ENCODE peak calls at places on chromosome 5, in five cellular contexts. One of them, this sample, is unnamed.

GRCh38 chr5:13957032-13957645 is 12.7 kb upstream of the DNAH5 start:
- DNase-seq in cardiac muscle cell: peak
- DNase-seq in A549: peak
- DNase-seq in spleen: no peak
- DNase-seq in GM23338: peak
- DNase-seq in this sample: peak

GRCh38 chr5:107389769-107390168 is 281.0 kb downstream of the EFNA5 start:
- DNase-seq in cardiac muscle cell: no peak
- DNase-seq in A549: no peak
- DNase-seq in spleen: no peak
- DNase-seq in GM23338: no peak
- DNase-seq in this sample: no peak

GRCh38 chr5:33088176-33088575 is 352.6 kb upstream of the TARS1 start:
- DNase-seq in cardiac muscle cell: no peak
- DNase-seq in A549: no peak
- DNase-seq in spleen: no peak
- DNase-seq in GM23338: no peak
- DNase-seq in this sample: no peak

GRCh38 chr5:5784114-5784513 is 361.6 kb downstream of the ICE1 start:
- DNase-seq in cardiac muscle cell: no peak
- DNase-seq in A549: no peak
- DNase-seq in spleen: no peak
- DNase-seq in GM23338: no peak
- DNase-seq in this sample: no peak

GRCh38 chr5:165334186-165334585 is 1828.8 kb downstream of the MAT2B start:
- DNase-seq in cardiac muscle cell: no peak
- DNase-seq in A549: no peak
- DNase-seq in spleen: no peak
- DNase-seq in GM23338: no peak
- DNase-seq in this sample: no peak

GRCh38 chr5:73654861-73655318 is 28.9 kb downstream of the ARHGEF28 start:
- DNase-seq in cardiac muscle cell: no peak
- DNase-seq in A549: no peak
- DNase-seq in spleen: no peak
- DNase-seq in GM23338: no peak
- DNase-seq in this sample: no peak

GRCh38 chr5:76403963-76404693 is 1.0 kb downstream of the IQGAP2 start:
- DNase-seq in cardiac muscle cell: peak
- DNase-seq in A549: peak
- DNase-seq in spleen: peak
- DNase-seq in GM23338: peak
- DNase-seq in this sample: no peak

GRCh38 chr5:8613078-8613685 is 744.2 kb downstream of the MTRR start:
- DNase-seq in cardiac muscle cell: no peak
- DNase-seq in A549: no peak
- DNase-seq in spleen: no peak
- DNase-seq in GM23338: no peak
- DNase-seq in this sample: no peak

GRCh38 chr5:145775893-145776444 is 59.2 kb downstream of the PRELID2 start:
- DNase-seq in cardiac muscle cell: no peak
- DNase-seq in A549: peak
- DNase-seq in spleen: no peak
- DNase-seq in GM23338: no peak
- DNase-seq in this sample: peak

GRCh38 chr5:106331415-106331814 is 1339.3 kb downstream of the EFNA5 start:
- DNase-seq in cardiac muscle cell: no peak
- DNase-seq in A549: no peak
- DNase-seq in spleen: no peak
- DNase-seq in GM23338: no peak
- DNase-seq in this sample: peak

GRCh38 chr5:115773010-115773580 is 43.4 kb downstream of the CDO1 start:
- DNase-seq in cardiac muscle cell: no peak
- DNase-seq in A549: no peak
- DNase-seq in spleen: no peak
- DNase-seq in GM23338: peak
- DNase-seq in this sample: no peak

GRCh38 chr5:168877132-168877895 is 298.1 kb upstream of the PANK3 start:
- DNase-seq in cardiac muscle cell: no peak
- DNase-seq in A549: no peak
- DNase-seq in spleen: no peak
- DNase-seq in GM23338: no peak
- DNase-seq in this sample: no peak

GRCh38 chr5:104456122-104456521 is 893.5 kb upstream of the NUDT12 start:
- DNase-seq in cardiac muscle cell: no peak
- DNase-seq in A549: no peak
- DNase-seq in spleen: no peak
- DNase-seq in GM23338: no peak
- DNase-seq in this sample: no peak

GRCh38 chr5:98631311-98632054 is 142.0 kb upstream of the RGMB start:
- DNase-seq in cardiac muscle cell: no peak
- DNase-seq in A549: no peak
- DNase-seq in spleen: no peak
- DNase-seq in GM23338: no peak
- DNase-seq in this sample: peak

GRCh38 chr5:41637424-41637823 is 127.0 kb upstream of the PLCXD3 start:
- DNase-seq in cardiac muscle cell: no peak
- DNase-seq in A549: no peak
- DNase-seq in spleen: peak
- DNase-seq in GM23338: peak
- DNase-seq in this sample: no peak

GRCh38 chr5:114419941-114420340 is 58.1 kb downstream of the KCNN2 start:
- DNase-seq in cardiac muscle cell: no peak
- DNase-seq in A549: no peak
- DNase-seq in spleen: no peak
- DNase-seq in GM23338: no peak
- DNase-seq in this sample: peak

GRCh38 chr5:17050236-17050635 is 114.1 kb upstream of the MYO10 start:
- DNase-seq in cardiac muscle cell: no peak
- DNase-seq in A549: no peak
- DNase-seq in spleen: no peak
- DNase-seq in GM23338: no peak
- DNase-seq in this sample: no peak

GRCh38 chr5:40378431-40379175 is 301.1 kb upstream of the PTGER4 start:
- DNase-seq in cardiac muscle cell: no peak
- DNase-seq in A549: no peak
- DNase-seq in spleen: no peak
- DNase-seq in GM23338: no peak
- DNase-seq in this sample: no peak

GRCh38 chr5:126449751-126450271 is 26.6 kb downstream of the GRAMD2B start:
- DNase-seq in cardiac muscle cell: peak
- DNase-seq in A549: no peak
- DNase-seq in spleen: no peak
- DNase-seq in GM23338: no peak
- DNase-seq in this sample: no peak

GRCh38 chr5:107248065-107248695 is 422.6 kb downstream of the EFNA5 start:
- DNase-seq in cardiac muscle cell: peak
- DNase-seq in A549: peak
- DNase-seq in spleen: no peak
- DNase-seq in GM23338: peak
- DNase-seq in this sample: peak

GRCh38 chr5:135887447-135887864 is 8.2 kb downstream of the IL9 start:
- DNase-seq in cardiac muscle cell: peak
- DNase-seq in A549: peak
- DNase-seq in spleen: no peak
- DNase-seq in GM23338: peak
- DNase-seq in this sample: peak

GRCh38 chr5:83035373-83036170 is 41.6 kb downstream of the TMEM167A start:
- DNase-seq in cardiac muscle cell: peak
- DNase-seq in A549: no peak
- DNase-seq in spleen: no peak
- DNase-seq in GM23338: no peak
- DNase-seq in this sample: no peak

GRCh38 chr5:127425037-127425436 is 92.4 kb upstream of the PRRC1 start:
- DNase-seq in cardiac muscle cell: peak
- DNase-seq in A549: no peak
- DNase-seq in spleen: no peak
- DNase-seq in GM23338: no peak
- DNase-seq in this sample: no peak

GRCh38 chr5:175895701-175896102 is 24.3 kb downstream of the CPLX2 start:
- DNase-seq in cardiac muscle cell: no peak
- DNase-seq in A549: no peak
- DNase-seq in spleen: no peak
- DNase-seq in GM23338: no peak
- DNase-seq in this sample: no peak

GRCh38 chr5:94217216-94217615 is 401.2 kb downstream of the KIAA0825 start:
- DNase-seq in cardiac muscle cell: no peak
- DNase-seq in A549: no peak
- DNase-seq in spleen: no peak
- DNase-seq in GM23338: no peak
- DNase-seq in this sample: no peak

GRCh38 chr5:76763136-76763535 is 47.2 kb downstream of the F2R start:
- DNase-seq in cardiac muscle cell: no peak
- DNase-seq in A549: no peak
- DNase-seq in spleen: no peak
- DNase-seq in GM23338: no peak
- DNase-seq in this sample: no peak

GRCh38 chr5:71946631-71947030 is 160.6 kb upstream of the MAP1B start:
- DNase-seq in cardiac muscle cell: no peak
- DNase-seq in A549: no peak
- DNase-seq in spleen: no peak
- DNase-seq in GM23338: no peak
- DNase-seq in this sample: no peak

GRCh38 chr5:98843481-98843880 is 70.0 kb downstream of the RGMB start:
- DNase-seq in cardiac muscle cell: no peak
- DNase-seq in A549: no peak
- DNase-seq in spleen: no peak
- DNase-seq in GM23338: peak
- DNase-seq in this sample: no peak

GRCh38 chr5:135564305-135564704 is 14.5 kb downstream of the CXCL14 start:
- DNase-seq in cardiac muscle cell: no peak
- DNase-seq in A549: no peak
- DNase-seq in spleen: no peak
- DNase-seq in GM23338: no peak
- DNase-seq in this sample: no peak

GRCh38 chr5:172645271-172645670 is 4.2 kb downstream of the NEURL1B start:
- DNase-seq in cardiac muscle cell: peak
- DNase-seq in A549: no peak
- DNase-seq in spleen: peak
- DNase-seq in GM23338: no peak
- DNase-seq in this sample: no peak

GRCh38 chr5:172648755-172649154 is 7.7 kb downstream of the NEURL1B start:
- DNase-seq in cardiac muscle cell: no peak
- DNase-seq in A549: no peak
- DNase-seq in spleen: no peak
- DNase-seq in GM23338: no peak
- DNase-seq in this sample: no peak

GRCh38 chr5:172648008-172648359 is 6.9 kb downstream of the NEURL1B start:
- DNase-seq in cardiac muscle cell: no peak
- DNase-seq in A549: no peak
- DNase-seq in spleen: no peak
- DNase-seq in GM23338: no peak
- DNase-seq in this sample: no peak

GRCh38 chr5:172647341-172648007 is 6.4 kb downstream of the NEURL1B start:
- DNase-seq in cardiac muscle cell: no peak
- DNase-seq in A549: no peak
- DNase-seq in spleen: no peak
- DNase-seq in GM23338: no peak
- DNase-seq in this sample: no peak

GRCh38 chr5:172646716-172647285 is 5.7 kb downstream of the NEURL1B start:
- DNase-seq in cardiac muscle cell: peak
- DNase-seq in A549: peak
- DNase-seq in spleen: peak
- DNase-seq in GM23338: peak
- DNase-seq in this sample: no peak
- TF ChIP-seq CTCF in cardiac muscle cell: peak
- TF ChIP-seq CTCF in A549: no peak
- TF ChIP-seq CTCF in spleen: no peak
- TF ChIP-seq CTCF in GM23338: peak
- TF ChIP-seq CTCF in this sample: peak

GRCh38 chr5:111231053-111231586 is 6.9 kb downstream of the CAMK4 start:
- DNase-seq in cardiac muscle cell: no peak
- DNase-seq in A549: no peak
- DNase-seq in spleen: no peak
- DNase-seq in GM23338: no peak
- DNase-seq in this sample: no peak
- H3K4me3 ChIP-seq in cardiac muscle cell: no peak
- H3K4me3 ChIP-seq in A549: no peak
- H3K4me3 ChIP-seq in spleen: no peak
- H3K4me3 ChIP-seq in GM23338: no peak
- H3K4me3 ChIP-seq in this sample: no peak

DNA sequence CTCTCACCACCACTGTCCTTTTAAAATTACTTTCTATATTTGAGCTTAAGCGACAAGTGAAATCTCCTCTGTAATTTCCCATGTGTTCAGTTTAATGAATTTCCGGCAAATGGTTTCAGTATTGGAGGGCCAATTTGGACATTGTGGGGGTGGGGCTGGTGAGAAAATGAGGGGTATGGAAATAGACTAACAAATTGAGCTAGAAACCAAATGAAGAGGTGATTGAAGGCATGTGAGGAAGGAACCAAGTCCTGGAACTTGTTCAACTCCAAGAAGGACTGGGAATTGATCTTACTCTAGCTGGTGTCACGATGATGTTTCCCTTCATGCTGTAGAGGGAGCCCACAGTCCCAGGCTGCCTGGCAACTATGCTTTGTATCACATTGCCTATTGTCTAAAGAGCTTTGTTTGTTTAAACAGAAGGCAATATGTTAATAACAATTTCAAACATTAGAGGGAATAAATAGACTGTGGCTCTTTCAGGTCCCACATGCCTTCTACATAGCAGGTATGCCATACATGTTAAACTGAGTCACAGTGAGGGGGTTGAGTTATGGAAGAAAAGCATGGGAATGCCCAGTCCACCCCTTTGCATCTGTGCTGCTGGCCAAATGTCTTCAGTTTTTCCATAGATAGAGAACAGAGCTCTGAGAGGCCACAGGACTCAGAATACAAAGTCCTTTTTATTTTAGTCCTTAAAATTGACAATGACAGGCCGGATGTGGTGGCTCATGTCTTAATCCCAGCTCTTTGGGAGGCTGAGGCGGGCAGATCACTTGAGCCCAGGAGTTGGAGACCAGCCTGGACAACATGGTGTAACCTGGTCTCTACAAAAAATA is 25.0 kb upstream of the MATR3 start:
- DNase-seq in cardiac muscle cell: no peak
- DNase-seq in A549: no peak
- DNase-seq in spleen: no peak
- DNase-seq in GM23338: no peak
- DNase-seq in this sample: no peak
- TF ChIP-seq CTCF in cardiac muscle cell: no peak
- TF ChIP-seq CTCF in A549: no peak
- TF ChIP-seq CTCF in spleen: no peak
- TF ChIP-seq CTCF in GM23338: peak
- TF ChIP-seq CTCF in this sample: no peak

DNA sequence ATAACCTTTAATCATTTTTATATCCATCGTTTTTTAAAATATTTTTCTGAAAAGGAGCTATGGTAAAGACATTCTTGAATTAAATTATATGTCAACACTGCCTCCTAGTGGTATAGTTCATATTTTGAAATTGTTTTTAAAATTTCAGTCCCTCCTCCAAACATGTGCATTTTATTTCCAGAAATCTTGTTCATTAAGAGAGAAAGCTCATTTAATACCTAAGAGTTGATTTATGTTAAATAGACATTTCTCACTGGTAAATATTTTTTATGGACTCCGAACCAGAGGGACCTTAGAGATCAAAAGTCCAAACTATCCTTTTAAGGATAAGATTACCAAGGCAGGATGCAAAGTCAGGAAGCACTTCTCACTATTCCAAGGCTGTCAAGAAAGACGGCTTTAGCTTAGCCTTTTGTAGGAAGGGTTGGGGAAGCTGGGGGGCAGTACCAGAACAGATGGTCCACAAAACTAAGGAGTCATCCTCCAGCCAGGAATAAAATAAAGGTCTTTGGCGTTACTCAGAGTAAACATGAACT is 21.6 kb downstream of the BHMT start:
- DNase-seq in cardiac muscle cell: peak
- DNase-seq in A549: no peak
- DNase-seq in spleen: no peak
- DNase-seq in GM23338: peak
- DNase-seq in this sample: peak
- H3K4me3 ChIP-seq in cardiac muscle cell: no peak
- H3K4me3 ChIP-seq in A549: peak
- H3K4me3 ChIP-seq in spleen: no peak
- H3K4me3 ChIP-seq in GM23338: peak
- H3K4me3 ChIP-seq in this sample: peak

This sample was measured in HFF-Myc.